ENCODE peak calls at places on chromosome 9, in seven cellular contexts. G is HepG2, J is SK-N-SH, H is breast epithelium, B is sigmoid colon, C is vagina, E is spleen. X is an unnamed sample. For H3K4me1 and H3K36me3, the result is how much of the 10 kb centered on the place peaks cover.

GRCh38 chr9:127937383-127938297 is at the start of gene DPM2:
- DNase-seq in H (peak), G (peak), J (peak), B (peak), E (peak), C (no peak), X (peak)

GRCh38 chr9:107707915-107708441 is 218.4 kb upstream of the KLF4 start:
- DNase-seq in B (no peak), J (no peak), C (no peak), G (no peak), E (no peak), H (no peak), X (no peak)

GRCh38 chr9:136693490-136694162 is 6.4 kb upstream of the AGPAT2 start:
- DNase-seq in J (no peak), E (no peak), B (no peak), C (no peak), H (peak), G (peak), X (peak)

GRCh38 chr9:119453980-119454379 is 84.7 kb upstream of the BRINP1 start:
- DNase-seq in J (no peak), C (no peak), B (no peak), G (no peak), H (no peak), E (no peak), X (no peak)

GRCh38 chr9:3431890-3432289 is 93.9 kb downstream of the RFX3 start:
- DNase-seq in E (no peak), C (no peak), G (no peak), B (no peak), H (no peak), J (no peak), X (no peak)

GRCh38 chr9:110969971-110970381 is 68.3 kb downstream of the LPAR1 start:
- DNase-seq in J (no peak), B (no peak), H (no peak), G (peak), E (no peak), C (no peak), X (no peak)

GRCh38 chr9:76431601-76432000 is 27.4 kb upstream of the GCNT1 start:
- DNase-seq in H (no peak), E (no peak), G (no peak), J (no peak), C (no peak), B (no peak), X (no peak)

GRCh38 chr9:602716-603115 is 238.8 kb upstream of the DMRT1 start:
- DNase-seq in C (no peak), G (no peak), B (no peak), J (no peak), H (no peak), E (no peak), X (no peak)

GRCh38 chr9:130116346-130116745 is 55.9 kb upstream of the NCS1 start:
- DNase-seq in G (no peak), B (no peak), J (no peak), H (no peak), E (peak), C (no peak), X (no peak)

GRCh38 chr9:70950270-70950669 is 171.2 kb downstream of the TRPM3 start:
- DNase-seq in C (no peak), B (no peak), J (no peak), G (no peak), H (no peak), E (no peak), X (no peak)

GRCh38 chr9:136665111-136665703 is 2.5 kb downstream of the EGFL7 start:
- DNase-seq in G (no peak), J (peak), C (no peak), E (no peak), B (no peak), H (no peak), X (no peak)

GRCh38 chr9:37328561-37329227 is 93.8 kb upstream of the GRHPR start:
- DNase-seq in C (no peak), B (no peak), G (no peak), E (no peak), J (no peak), H (no peak), X (no peak)

GRCh38 chr9:21923694-21924093 is 70.5 kb downstream of the CDKN2A start:
- DNase-seq in J (no peak), G (no peak), C (no peak), H (no peak), E (no peak), B (no peak), X (no peak)

GRCh38 chr9:114653556-114654159 is 3.9 kb downstream of the TEX53 start:
- DNase-seq in C (no peak), J (peak), B (peak), E (no peak), H (peak), G (peak), X (peak)

GRCh38 chr9:137245450-137246421 is 4.6 kb downstream of the TUBB4B start:
- DNase-seq in E (no peak), G (no peak), H (no peak), B (no peak), C (no peak), J (no peak), X (no peak)

GRCh38 chr9:136339958-136340310 is 12.6 kb downstream of the GPSM1 start:
- DNase-seq in G (no peak), C (no peak), J (no peak), E (no peak), H (no peak), B (no peak), X (peak)

GRCh38 chr9:92714787-92715487 is 45.0 kb upstream of the IPPK start:
- DNase-seq in C (no peak), H (no peak), B (no peak), J (no peak), E (no peak), G (no peak), X (peak)

GRCh38 chr9:126690431-126691051 is 76.8 kb downstream of the LMX1B start:
- DNase-seq in E (peak), H (no peak), G (no peak), B (peak), J (peak), C (no peak), X (no peak)

GRCh38 chr9:33143241-33143642 is 23.9 kb downstream of the B4GALT1 start:
- DNase-seq in E (no peak), B (peak), J (no peak), H (no peak), G (peak), C (no peak), X (no peak)

GRCh38 chr9:33942471-33943083 is 106.1 kb downstream of the UBAP2 start:
- DNase-seq in B (no peak), J (no peak), C (no peak), H (no peak), E (no peak), G (peak), X (no peak)

GRCh38 chr9:107759009-107759822 is 269.6 kb upstream of the KLF4 start:
- DNase-seq in G (no peak), B (no peak), C (no peak), J (no peak), E (no peak), H (no peak), X (no peak)

GRCh38 chr9:125889524-125890473 is 142.6 kb downstream of the PBX3 start:
- DNase-seq in C (no peak), J (peak), G (no peak), B (peak), H (no peak), E (peak), X (peak)

GRCh38 chr9:90069107-90069506 is 464.3 kb downstream of the GADD45G start:
- DNase-seq in G (no peak), E (no peak), C (no peak), B (no peak), J (no peak), H (no peak), X (no peak)

GRCh38 chr9:18874069-18874468 is 158.9 kb downstream of the SAXO1 start:
- DNase-seq in G (no peak), C (no peak), E (no peak), H (no peak), B (no peak), J (no peak), X (no peak)

GRCh38 chr9:4366649-4367330 is 66.9 kb upstream of the GLIS3 start:
- DNase-seq in H (no peak), E (no peak), B (peak), G (peak), J (peak), C (no peak), X (no peak)

GRCh38 chr9:82797539-82797938 is 265.4 kb downstream of the RASEF start:
- DNase-seq in J (no peak), B (no peak), H (no peak), E (no peak), C (no peak), G (no peak), X (no peak)

GRCh38 chr9:133954862-133955529 is 37.1 kb downstream of the VAV2 start:
- DNase-seq in E (peak), C (no peak), B (no peak), H (no peak), J (no peak), G (no peak), X (no peak)

GRCh38 chr9:135971892-135972291 is 10.7 kb upstream of the UBAC1 start:
- DNase-seq in J (no peak), E (no peak), B (peak), H (peak), C (no peak), G (peak), X (peak)

GRCh38 chr9:34986541-34987047 is 3.0 kb upstream of the DNAJB5 start:
- DNase-seq in E (peak), G (no peak), J (peak), B (no peak), C (no peak), H (no peak), X (no peak)

GRCh38 chr9:126694206-126695081 is 80.7 kb downstream of the LMX1B start:
- DNase-seq in E (peak), J (peak), B (peak), H (no peak), G (no peak), C (no peak), X (peak)

GRCh38 chr9:137721479-137721878 is 102.7 kb downstream of the EHMT1 start:
- DNase-seq in J (no peak), E (no peak), C (no peak), H (no peak), G (no peak), B (no peak), X (no peak)

GRCh38 chr9:76203373-76203772 is 190.9 kb downstream of the RFK start:
- DNase-seq in E (no peak), H (no peak), B (no peak), C (no peak), J (no peak), G (no peak), X (peak)

GRCh38 chr9:4979224-4979623 is 5.8 kb upstream of the JAK2 start:
- DNase-seq in J (no peak), E (no peak), B (no peak), G (no peak), C (no peak), H (no peak), X (no peak)

GRCh38 chr9:72540348-72540873 is 19.0 kb downstream of the TMC1 start:
- DNase-seq in H (peak), B (no peak), E (no peak), C (no peak), G (no peak), J (no peak), X (no peak)

DNA sequence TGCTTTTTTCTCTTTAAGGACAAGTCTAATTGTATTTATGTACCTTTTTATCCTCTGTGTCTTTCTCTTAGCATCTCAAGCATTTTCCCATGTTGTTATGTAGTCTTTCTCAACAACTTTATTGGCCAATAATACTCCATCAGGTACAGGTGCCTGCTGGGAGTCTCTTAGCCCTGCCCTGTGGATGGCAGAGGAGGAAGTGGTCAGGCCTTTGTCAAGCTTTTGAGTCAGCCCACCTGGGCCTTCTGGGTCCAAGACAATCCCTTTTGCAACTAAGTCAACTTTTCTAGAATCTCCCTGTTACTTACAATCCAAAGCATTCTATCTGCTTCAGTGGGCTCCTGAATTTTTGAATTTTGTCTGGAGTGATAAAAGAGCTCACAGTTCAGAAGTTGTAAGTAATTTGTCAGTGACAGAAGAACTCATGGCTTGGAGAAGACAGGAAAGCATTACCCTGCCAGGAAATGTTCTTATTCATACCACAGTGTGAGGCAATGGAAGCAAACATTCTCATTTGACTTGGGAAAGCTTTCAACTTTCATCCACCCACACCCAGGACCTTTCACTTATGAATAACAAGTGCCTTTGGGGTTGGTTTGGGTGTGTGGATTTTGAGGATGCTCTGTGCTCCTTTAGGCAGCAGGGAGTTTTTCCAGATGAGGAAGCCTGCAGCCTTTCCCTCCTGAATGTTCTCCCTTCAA is 200.0 kb upstream of the S1PR3 start:
- DNase-seq in H (no peak), B (no peak), C (no peak), E (no peak), J (no peak), G (no peak), X (no peak)
- TF ChIP-seq POLR2AphosphoS5 in H (peak), B (peak), C (peak), E (no peak), J (no peak), G (no peak), X (no peak)

DNA sequence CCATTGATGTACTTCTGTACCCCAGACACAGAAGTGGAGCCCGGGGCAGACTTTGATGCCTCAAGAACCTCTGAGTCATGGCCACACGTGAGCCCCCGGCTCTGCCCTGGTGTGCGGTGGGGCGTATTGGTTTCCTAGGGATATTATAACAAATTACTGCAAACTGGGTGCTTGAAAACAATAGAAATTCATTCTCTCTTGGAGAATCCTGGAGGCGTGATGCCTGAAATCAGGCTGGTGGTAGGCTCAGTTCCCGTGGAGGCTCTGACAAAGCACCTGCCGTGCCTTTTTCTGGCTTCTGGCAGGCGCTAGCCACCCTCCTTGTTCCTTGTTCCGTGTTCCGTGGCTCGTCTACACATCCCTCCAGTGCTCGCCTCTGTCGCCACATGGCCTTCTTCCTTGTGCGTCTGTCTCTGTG is 24.2 kb downstream of the NEK6 start:
- DNase-seq in C (no peak), G (peak), E (no peak), H (no peak), B (no peak), J (no peak), X (no peak)
- H3K4me1 ChIP-seq in C (half or more), G (half or more), E (half or more), H (under half), B (half or more), J (under half), X (half or more)

GRCh38 chr9:97666907-97667686 is 30.0 kb downstream of the XPA start:
- DNase-seq in G (no peak), B (no peak), H (no peak), J (no peak), E (no peak), C (no peak), X (no peak)
- H3K36me3 ChIP-seq in G (under half), B (half or more), H (under half), J (half or more), E (half or more), C (half or more), X (half or more)

GRCh38 chr9:112059145-112059979 is 115.7 kb downstream of the SUSD1 start:
- DNase-seq in E (no peak), J (no peak), C (no peak), H (peak), B (no peak), G (peak), X (peak)

GRCh38 chr9:112059980-112060348 is 115.1 kb downstream of the SUSD1 start:
- DNase-seq in C (no peak), E (no peak), H (no peak), J (no peak), B (no peak), G (no peak), X (no peak)

GRCh38 chr9:112064871-112065270 is 110.2 kb downstream of the SUSD1 start:
- DNase-seq in E (no peak), C (no peak), B (no peak), J (no peak), G (no peak), H (no peak), X (no peak)

GRCh38 chr9:112063151-112063550 is 111.9 kb downstream of the SUSD1 start:
- DNase-seq in J (no peak), E (no peak), B (no peak), G (no peak), C (no peak), H (no peak), X (no peak)

DNA sequence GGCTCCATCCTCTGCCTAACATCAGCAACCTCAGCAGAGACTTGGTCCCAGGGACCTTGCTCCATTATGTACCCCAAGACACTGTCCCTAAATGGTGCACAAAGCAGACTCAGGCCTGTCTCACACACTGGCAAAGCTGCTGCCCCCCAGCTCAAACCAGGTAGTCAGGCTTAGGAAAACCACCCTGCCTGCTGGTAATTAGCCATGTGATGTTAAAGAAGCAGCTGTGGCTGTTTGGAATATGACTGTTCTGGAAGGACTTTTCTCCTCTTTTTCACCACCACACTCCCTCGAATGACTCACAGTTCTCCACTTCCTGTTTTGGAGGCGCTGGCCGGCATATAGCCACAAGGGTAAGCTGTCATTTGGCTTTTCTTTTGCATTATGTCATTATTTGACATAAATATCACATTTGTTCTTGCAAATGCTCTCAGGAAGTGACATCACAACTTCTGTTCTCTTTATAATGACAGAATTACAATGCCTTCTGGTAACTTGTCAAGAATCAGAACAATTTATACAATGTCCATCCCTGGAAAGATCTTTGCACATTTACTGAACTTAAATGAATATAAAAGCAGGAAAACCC is 113.9 kb downstream of the SUSD1 start:
- DNase-seq in G (peak), C (no peak), B (peak), E (peak), J (peak), H (peak), X (no peak)
- TF ChIP-seq POLR2AphosphoS5 in G (no peak), C (no peak), B (peak), E (no peak), J (peak), H (no peak), X (peak)